ENCODE peak calls at places on chromosomes 16 and 17, in five cellular contexts. D is HepG2, L is GM12878, C is K562, R is H1. G is an unnamed sample. For H3K36me3, the result is how much of the 10 kb centered on the place peaks cover.

GRCh38 chr16:55328611-55329569 is 4.9 kb downstream of the IRX6 start:
- DNase-seq in R (no peak), D (no peak), L (no peak), C (no peak), G (peak)

GRCh38 chr17:79142375-79142774 is 67.8 kb downstream of the ENGASE start:
- DNase-seq in D (no peak), L (no peak), R (no peak), C (no peak), G (no peak)

GRCh38 chr17:55283256-55283965 is 18.7 kb downstream of the HLF start:
- DNase-seq in R (no peak), D (peak), L (no peak), C (no peak), G (no peak)

GRCh38 chr17:10265100-10265810 is 66.8 kb upstream of the GAS7 start:
- DNase-seq in L (peak), C (no peak), R (no peak), D (no peak), G (no peak)

GRCh38 chr16:78317871-78318270 is 218.4 kb downstream of the WWOX start:
- DNase-seq in D (no peak), L (no peak), R (no peak), C (no peak), G (no peak)

GRCh38 chr17:7083592-7083991 is 3.5 kb upstream of the CLEC10A start:
- DNase-seq in D (no peak), R (no peak), L (no peak), C (no peak), G (no peak)

GRCh38 chr17:78557598-78558039 is 19.6 kb downstream of the DNAH17 start:
- DNase-seq in D (no peak), R (no peak), L (no peak), C (no peak), G (no peak)

GRCh38 chr16:81121474-81121990 is 25.3 kb upstream of the GCSH start:
- DNase-seq in R (no peak), C (no peak), D (no peak), L (no peak), G (no peak)

GRCh38 chr16:716250-716607 is 1.3 kb downstream of the METRN start:
- DNase-seq in C (peak), R (no peak), D (peak), L (no peak), G (peak)

GRCh38 chr17:47692137-47692894 is 1.6 kb upstream of the TBKBP1 start:
- DNase-seq in R (no peak), C (no peak), D (no peak), L (no peak), G (no peak)

GRCh38 chr16:17362946-17363345 is 107.8 kb downstream of the XYLT1 start:
- DNase-seq in D (no peak), R (no peak), C (no peak), L (no peak), G (no peak)

GRCh38 chr17:50027639-50028206 is 28.2 kb upstream of the ITGA3 start:
- DNase-seq in D (no peak), R (no peak), L (no peak), C (peak), G (peak)
- TF ChIP-seq CREB1 in D (no peak), R (no peak), L (no peak), C (no peak), G (no peak)

DNA sequence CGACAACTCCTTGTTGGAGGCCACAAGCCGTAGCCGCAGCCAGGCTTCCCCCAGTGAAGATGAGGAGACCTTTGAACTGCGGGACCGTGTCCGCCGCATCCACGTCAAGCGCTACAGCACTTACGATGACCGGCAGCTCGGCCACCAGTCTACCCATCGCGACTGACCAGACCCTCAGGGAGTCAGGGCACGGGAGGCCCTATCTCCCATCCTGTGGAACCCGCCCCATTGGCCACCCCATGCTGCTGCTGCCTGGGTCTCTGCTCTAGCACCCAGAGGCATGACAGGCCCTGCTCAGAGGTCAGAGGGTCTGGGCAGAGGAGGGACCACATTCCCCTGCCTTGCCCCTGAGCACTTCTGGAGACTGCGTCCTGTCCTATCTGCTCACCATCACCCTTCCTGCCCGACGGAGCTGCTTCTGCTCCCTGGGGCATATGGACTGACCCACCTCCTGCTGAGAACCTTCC is 8.9 kb downstream of the TNFAIP1 start:
- DNase-seq in R (no peak), D (no peak), L (no peak), C (no peak), G (no peak)
- H3K36me3 ChIP-seq in R (under half), D (half or more), L (under half), C (half or more), G (under half)

DNA sequence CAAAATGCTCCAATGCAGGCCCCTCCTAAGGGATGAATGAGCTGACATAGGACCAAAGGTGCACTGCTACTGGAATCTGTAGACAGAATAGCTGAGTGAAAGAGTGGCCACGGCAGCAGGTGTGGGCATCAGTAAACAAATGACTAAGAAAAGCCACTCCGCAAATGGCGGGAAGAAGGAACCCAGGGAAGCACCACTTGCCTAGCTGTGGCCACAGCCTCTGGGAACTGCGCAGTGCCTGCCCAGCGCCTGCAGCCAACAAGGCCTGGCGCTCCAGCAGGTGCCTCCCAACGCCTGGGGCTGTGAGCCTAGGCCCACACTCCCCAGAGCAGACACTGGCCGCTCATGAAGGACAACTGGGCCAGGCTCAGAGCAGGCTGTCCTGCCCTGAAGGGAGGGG is 11.8 kb downstream of the PEMT start:
- DNase-seq in D (no peak), C (no peak), L (no peak), R (no peak), G (no peak)
- TF ChIP-seq CREB1 in D (no peak), C (no peak), L (no peak), R (no peak), G (no peak)

GRCh38 chr16:89277049-89277448 is 59.5 kb downstream of the ZNF778 start:
- DNase-seq in L (no peak), D (no peak), C (no peak), R (no peak), G (no peak)
- H3K36me3 ChIP-seq in L (under half), D (half or more), C (half or more), R (under half), G (under half)

G was measured in GM23338.